ENCODE peak calls at places on chromosomes 4 and X, in nine cellular contexts. P is cardiac muscle cell, U is esophagus squamous epithelium, H is lung, M is adrenal gland, J is suprapubic skin, C is SK-N-SH, K is PC-3, G is ascending aorta. Y is an unnamed sample.

GRCh38 chrX:51894697-51895336 is 1.4 kb downstream of the MAGED1 start:
- DNase-seq in P (peak; percentile 38), U (no peak), H (no peak), M (peak; percentile 29), J (no peak), C (peak; percentile 46), K (no peak), G (no peak), Y (peak; percentile 54)

GRCh38 chrX:23373129-23373804 is 38.6 kb downstream of the PTCHD1 start:
- DNase-seq in P (no peak), U (no peak), H (no peak), M (no peak), J (no peak), C (no peak), K (peak; percentile 58), G (no peak), Y (no peak)

GRCh38 chrX:7983594-7983993 is 56.4 kb upstream of the PNPLA4 start:
- DNase-seq in P (peak; percentile 7), U (no peak), H (no peak), M (no peak), J (no peak), C (no peak), K (no peak), G (no peak), Y (no peak)

GRCh38 chr4:128310266-128310697 is 22.7 kb upstream of the PGRMC2 start:
- DNase-seq in P (peak; percentile 58), U (no peak), H (no peak), M (no peak), J (no peak), C (peak; percentile 65), K (no peak), G (no peak), Y (peak; percentile 76)

GRCh38 chr4:128322986-128323385 is 35.4 kb upstream of the PGRMC2 start:
- DNase-seq in P (no peak), U (no peak), H (no peak), M (no peak), J (no peak), C (no peak), K (peak; percentile 86), G (no peak), Y (peak; percentile 64)

GRCh38 chr4:100736651-100737450 is 219.0 kb upstream of the EMCN start:
- DNase-seq in P (peak; percentile 5), U (no peak), H (no peak), M (no peak), J (no peak), C (no peak), K (peak; percentile 88), G (no peak), Y (no peak)

GRCh38 chr4:41507292-41507933 is 30.5 kb upstream of the LIMCH1 start:
- DNase-seq in P (no peak), U (no peak), H (no peak), M (no peak), J (no peak), C (no peak), K (peak; percentile 18), G (no peak), Y (no peak)

GRCh38 chr4:173214661-173215060 is 46.0 kb downstream of the GALNT7 start:
- DNase-seq in P (no peak), U (no peak), H (no peak), M (no peak), J (no peak), C (no peak), K (peak; percentile 25), G (no peak), Y (no peak)

GRCh38 chr4:150867148-150867547 is 147.9 kb downstream of the LRBA start:
- DNase-seq in P (peak; percentile 91), U (no peak), H (no peak), M (peak; percentile 57), J (no peak), C (peak; percentile 62), K (peak; percentile 88), G (no peak), Y (no peak)

GRCh38 chr4:23717528-23718248 is 172.2 kb downstream of the PPARGC1A start:
- DNase-seq in P (peak; percentile 10), U (no peak), H (no peak), M (no peak), J (no peak), C (peak; percentile 65), K (peak; percentile 43), G (no peak), Y (peak; percentile 49)

GRCh38 chr4:70954032-70954431 is 39.4 kb upstream of the DCK start:
- DNase-seq in P (no peak), U (no peak), H (no peak), M (no peak), J (no peak), C (no peak), K (no peak), G (no peak), Y (no peak)

GRCh38 chr4:122847931-122848330 is 21.3 kb downstream of the FGF2 start:
- DNase-seq in P (no peak), U (no peak), H (no peak), M (no peak), J (no peak), C (no peak), K (no peak), G (no peak), Y (no peak)

GRCh38 chr4:107801766-107802211 is 22.9 kb upstream of the SGMS2 start:
- DNase-seq in P (no peak), U (no peak), H (peak; percentile 61), M (no peak), J (no peak), C (no peak), K (peak; percentile 83), G (no peak), Y (no peak)

GRCh38 chr4:128039568-128039967 is 21.5 kb upstream of the LARP1B start:
- DNase-seq in P (no peak), U (no peak), H (no peak), M (no peak), J (no peak), C (no peak), K (no peak), G (no peak), Y (no peak)

GRCh38 chr4:81592698-81593097 is 121.0 kb upstream of the RASGEF1B start:
- DNase-seq in P (no peak), U (no peak), H (no peak), M (no peak), J (no peak), C (no peak), K (no peak), G (no peak), Y (no peak)
- H3K4me1 ChIP-seq in P (peaks cover 24% of the 10 kb centered on the region), U (no peaks in the 10 kb centered on the region), H (peaks cover 11% of the 10 kb centered on the region), M (no peaks in the 10 kb centered on the region), J (no peaks in the 10 kb centered on the region), C (no peaks in the 10 kb centered on the region), K (no peaks in the 10 kb centered on the region), G (no peaks in the 10 kb centered on the region), Y (peaks cover 5% of the 10 kb centered on the region)

DNA sequence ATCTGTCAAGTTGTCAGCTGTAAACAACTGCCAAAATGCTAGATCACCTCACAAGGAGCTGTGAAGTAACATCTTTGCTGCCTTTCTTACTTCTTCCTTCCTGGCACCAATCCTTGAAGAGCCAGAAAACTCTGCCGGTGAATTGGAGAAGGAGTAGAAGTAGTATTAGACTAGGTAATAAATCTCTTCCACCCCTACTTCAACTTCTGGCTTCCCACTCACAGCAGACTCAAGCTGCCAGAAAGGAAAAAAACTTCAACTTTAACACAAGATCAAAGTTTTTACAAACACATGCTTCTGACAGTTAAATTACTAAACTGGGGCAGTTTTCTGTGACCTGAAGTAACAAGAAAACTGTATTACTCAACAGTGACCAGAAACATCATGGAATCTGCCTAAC is 164.7 kb upstream of the SLC7A11 start:
- DNase-seq in P (no peak), U (no peak), H (no peak), M (no peak), J (no peak), C (no peak), K (no peak), G (no peak), Y (no peak)
- H3K27ac ChIP-seq in P (no peak overlapping the region), U (no peak overlapping the region), H (no peak overlapping the region), M (no peak overlapping the region), J (no peak overlapping the region), C (no peak overlapping the region), K (no peak overlapping the region), G (no peak overlapping the region), Y (no peak overlapping the region)

DNA sequence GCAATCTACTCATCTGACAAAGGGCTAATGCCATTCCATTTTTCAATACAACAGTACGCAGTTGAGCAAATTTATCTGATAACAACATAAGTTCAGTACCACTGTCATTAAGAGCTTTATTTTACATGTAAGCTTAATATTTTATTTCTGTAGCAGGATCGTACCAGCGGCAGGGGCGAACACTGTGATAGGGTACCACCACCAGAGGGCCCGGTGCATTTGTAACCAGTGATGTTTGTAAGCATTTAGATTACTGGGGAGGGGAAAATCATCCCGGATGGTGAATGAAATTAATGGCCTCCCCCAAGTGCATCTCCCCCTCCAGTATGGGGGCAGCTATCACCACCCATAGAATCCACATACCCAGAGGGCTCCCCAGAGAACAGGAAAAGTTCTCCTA is 179.0 kb downstream of the ADGRA3 start:
- DNase-seq in P (no peak), U (no peak), H (no peak), M (no peak), J (no peak), C (no peak), K (no peak), G (no peak), Y (no peak)
- TF ChIP-seq CTCF in P (no peak), U (no peak), H (no peak), M (no peak), J (no peak), C (no peak), K (no peak), G (no peak), Y (peak; percentile 62)

GRCh38 chr4:94528792-94529451 is 77.2 kb downstream of the PDLIM5 start:
- DNase-seq in P (no peak), U (no peak), H (no peak), M (no peak), J (no peak), C (no peak), K (no peak), G (no peak), Y (peak; percentile 32)
- H3K4me1 ChIP-seq in P (peaks cover 58% of the 10 kb centered on the region), U (no peaks in the 10 kb centered on the region), H (peaks cover 30% of the 10 kb centered on the region), M (peaks cover 32% of the 10 kb centered on the region), J (peaks cover 18% of the 10 kb centered on the region), C (peaks cover 7% of the 10 kb centered on the region), K (peaks cover 27% of the 10 kb centered on the region), G (peaks cover 71% of the 10 kb centered on the region), Y (no peaks in the 10 kb centered on the region)

GRCh38 chr4:187965726-187966125 is 29.8 kb upstream of the ZFP42 start:
- DNase-seq in P (no peak), U (no peak), H (no peak), M (no peak), J (no peak), C (no peak), K (no peak), G (no peak), Y (no peak)
- H3K27ac ChIP-seq in P (no peak overlapping the region), U (no peak overlapping the region), H (no peak overlapping the region), M (no peak overlapping the region), J (no peak overlapping the region), C (no peak overlapping the region), K (no peak overlapping the region), G (no peak overlapping the region), Y (no peak overlapping the region)

DNA sequence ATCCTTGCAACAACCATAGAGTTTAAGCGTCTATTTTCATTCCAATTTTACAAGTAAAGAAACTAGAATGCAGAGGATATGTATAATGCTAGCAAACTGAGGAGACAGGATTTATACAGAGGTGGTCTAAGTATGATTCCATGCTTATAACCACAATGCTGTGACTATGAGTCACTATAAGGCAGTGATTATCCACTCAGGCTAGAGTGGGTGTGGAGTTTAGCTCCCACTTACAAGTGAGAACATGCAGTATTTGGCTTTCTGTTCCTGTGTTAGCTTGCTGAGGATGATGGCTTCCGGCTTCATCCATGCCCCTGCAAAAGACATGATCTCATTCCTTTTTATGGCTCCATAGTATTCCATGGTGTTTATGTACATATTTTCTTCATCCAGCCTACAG is 41.6 kb upstream of the EDA2R start:
- DNase-seq in P (no peak), U (no peak), H (no peak), M (no peak), J (no peak), C (no peak), K (no peak), G (no peak), Y (no peak)
- TF ChIP-seq CTCF in P (no peak), U (no peak), H (no peak), M (no peak), J (no peak), C (no peak), K (no peak), G (no peak), Y (no peak)